ENCODE peak calls at places on chromosomes 6 and 20, in seven cellular contexts. G, V, C, R, A, E and Q are unnamed samples.

GRCh38 chr6:160060920-160061447 is 60.6 kb upstream of the SLC22A1 start:
- DNase-seq in G (no peak), V (no peak), R (no peak), E (no peak), A (no peak), C (no peak), Q (no peak)

GRCh38 chr20:51341581-51341980 is 200.9 kb downstream of the NFATC2 start:
- DNase-seq in R (no peak), E (no peak), V (no peak), A (no peak), C (peak; percentile 45), G (no peak), Q (no peak)

GRCh38 chr6:141395443-141396008 is 737.2 kb upstream of the GJE1 start:
- DNase-seq in G (no peak), C (no peak), A (no peak), R (no peak), V (no peak), E (no peak), Q (no peak)

GRCh38 chr6:149212202-149212601 is 105.3 kb upstream of the TAB2 start:
- DNase-seq in C (no peak), V (no peak), R (no peak), G (no peak), A (no peak), E (no peak), Q (no peak)

GRCh38 chr20:8089668-8090067 is 42.4 kb upstream of the PLCB1 start:
- DNase-seq in R (no peak), C (no peak), G (no peak), E (no peak), A (no peak), V (no peak), Q (no peak)

GRCh38 chr6:10901751-10902150 is 14.9 kb downstream of the SYCP2L start:
- DNase-seq in C (no peak), G (no peak), E (no peak), A (no peak), R (peak; percentile 23), V (no peak), Q (no peak)

GRCh38 chr6:168366473-168366872 is 46.9 kb upstream of the DACT2 start:
- DNase-seq in E (no peak), C (peak; percentile 22), G (no peak), V (no peak), A (no peak), R (no peak), Q (no peak)

GRCh38 chr6:144335914-144336313 is 50.8 kb downstream of the UTRN start:
- DNase-seq in E (no peak), A (no peak), C (no peak), R (peak; percentile 42), V (peak; percentile 55), G (no peak), Q (no peak)

GRCh38 chr6:116152620-116153019 is 26.7 kb upstream of the COL10A1 start:
- DNase-seq in E (no peak), V (no peak), G (no peak), C (no peak), R (no peak), A (no peak), Q (no peak)

GRCh38 chr6:75893058-75893775 is 144.2 kb downstream of the MYO6 start:
- DNase-seq in C (no peak), A (peak; percentile 57), E (no peak), V (no peak), G (no peak), R (no peak), Q (no peak)

GRCh38 chr6:1279065-1279464 is 32.8 kb upstream of the FOXQ1 start:
- DNase-seq in V (no peak), G (no peak), A (no peak), R (no peak), E (no peak), C (no peak), Q (no peak)

GRCh38 chr6:31541059-31541657 is 645 bp downstream of the DDX39B start:
- DNase-seq in C (no peak), V (peak; percentile 55), G (no peak), E (no peak), A (peak; percentile 40), R (peak; percentile 67), Q (peak; percentile 64)

GRCh38 chr6:10720229-10720959 is 2.5 kb upstream of the TMEM14C start:
- DNase-seq in V (peak; percentile 43), A (no peak), E (peak; percentile 36), R (peak; percentile 58), C (peak; percentile 61), G (no peak), Q (no peak)

GRCh38 chr20:45484676-45485075 is 15.1 kb downstream of the WFDC2 start:
- DNase-seq in V (peak; percentile 34), E (no peak), C (no peak), G (no peak), R (no peak), A (no peak), Q (no peak)

GRCh38 chr20:2795451-2795850 is 5.0 kb downstream of the CPXM1 start:
- DNase-seq in R (no peak), C (no peak), E (no peak), V (no peak), A (no peak), G (no peak), Q (no peak)

GRCh38 chr6:155419161-155419560 is 36.5 kb downstream of the NOX3 start:
- DNase-seq in A (no peak), V (no peak), R (no peak), G (no peak), C (no peak), E (no peak), Q (no peak)

GRCh38 chr6:82701341-82701740 is 337.7 kb downstream of the TPBG start:
- DNase-seq in V (no peak), R (no peak), G (no peak), E (no peak), C (no peak), A (no peak), Q (no peak)

GRCh38 chr6:123064038-123064437 is 68.0 kb downstream of the CLVS2 start:
- DNase-seq in G (no peak), A (no peak), R (no peak), C (no peak), E (no peak), V (no peak), Q (no peak)

GRCh38 chr6:149266659-149267058 is 50.9 kb upstream of the TAB2 start:
- DNase-seq in E (no peak), A (no peak), V (no peak), R (no peak), C (no peak), G (no peak), Q (no peak)

GRCh38 chr6:134510920-134511319 is 193.0 kb upstream of the SGK1 start:
- DNase-seq in E (no peak), V (no peak), A (no peak), G (no peak), R (peak; percentile 53), C (no peak), Q (no peak)

GRCh38 chr20:37575884-37576283 is 48.2 kb upstream of the BLCAP start:
- DNase-seq in A (no peak), G (no peak), V (no peak), R (no peak), E (no peak), C (peak; percentile 11), Q (no peak)

GRCh38 chr20:51014797-51015722 is 7.8 kb downstream of the KCNG1 start:
- DNase-seq in A (peak; percentile 59), V (peak; percentile 61), E (peak; percentile 35), R (no peak), G (no peak), C (no peak), Q (no peak)

GRCh38 chr6:10174056-10174455 is 240.8 kb downstream of the TFAP2A start:
- DNase-seq in G (no peak), V (no peak), R (no peak), E (no peak), A (no peak), C (no peak), Q (no peak)

GRCh38 chr6:90295854-90296345 is 743 bp downstream of the BACH2 start:
- DNase-seq in A (peak; percentile 45), E (peak; percentile 59), R (peak; percentile 45), C (peak; percentile 88), G (peak; percentile 52), V (peak; percentile 67), Q (peak; percentile 93)

GRCh38 chr6:72272958-72273357 is 348.9 kb upstream of the KCNQ5 start:
- DNase-seq in E (no peak), G (no peak), C (no peak), A (no peak), V (no peak), R (no peak), Q (no peak)

DNA sequence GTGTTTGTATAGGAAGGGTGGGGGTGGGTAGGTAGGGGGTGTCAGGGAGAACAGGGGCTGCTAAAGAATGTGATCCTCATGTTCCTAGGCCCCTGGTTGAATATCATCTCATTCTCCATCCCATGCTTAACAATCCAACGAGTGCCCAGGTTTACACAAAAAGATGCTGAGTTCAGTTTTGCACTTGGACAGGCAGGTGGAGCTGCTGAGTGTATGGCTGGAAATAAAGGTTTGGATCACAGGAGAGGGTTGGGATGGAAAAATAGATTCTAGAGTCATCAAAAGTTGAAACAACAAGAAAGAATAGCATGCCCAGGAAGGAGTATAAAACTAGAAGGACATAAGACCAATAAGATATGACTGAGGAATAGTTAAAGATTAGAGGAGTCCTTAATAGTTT is 14.2 kb downstream of the CHD6 start:
- DNase-seq in C (no peak), A (no peak), R (no peak), E (no peak), V (no peak), G (no peak), Q (no peak)
- TF ChIP-seq CTCF in C (no peak), A (peak; percentile 8), R (no peak), E (no peak), V (no peak), G (no peak), Q (no peak)

GRCh38 chr20:47360489-47361267 is 4.2 kb upstream of the ZMYND8 start:
- DNase-seq in V (peak; percentile 77), A (peak; percentile 94), G (peak; percentile 90), R (peak; percentile 85), E (peak; percentile 86), C (peak; percentile 96), Q (peak; percentile 79)
- H3K4me3 ChIP-seq in V (no peak overlapping the region), A (no peak overlapping the region), G (no peak overlapping the region), R (no peak overlapping the region), E (no peak overlapping the region), C (peak overlapping the region; percentile 13), Q (no peak overlapping the region)

GRCh38 chr6:44002591-44003344 is 124.5 kb downstream of the MRPL14 start:
- DNase-seq in E (peak; percentile 63), C (no peak), G (peak; percentile 69), R (peak; percentile 50), V (peak; percentile 70), A (peak; percentile 76), Q (no peak)

GRCh38 chr6:43999628-44000027 is 127.6 kb downstream of the MRPL14 start:
- DNase-seq in G (peak; percentile 20), V (no peak), C (peak; percentile 33), A (no peak), R (no peak), E (no peak), Q (no peak)

GRCh38 chr6:44000164-44000842 is 126.9 kb downstream of the MRPL14 start:
- DNase-seq in E (no peak), C (no peak), A (no peak), V (peak; percentile 60), G (no peak), R (peak; percentile 89), Q (no peak)

GRCh38 chr6:44002071-44002590 is 125.1 kb downstream of the MRPL14 start:
- DNase-seq in V (no peak), C (no peak), R (peak; percentile 52), A (peak; percentile 74), E (no peak), G (no peak), Q (no peak)

GRCh38 chr6:44001318-44001868 is 125.9 kb downstream of the MRPL14 start:
- DNase-seq in V (no peak), C (no peak), E (no peak), A (peak; percentile 57), R (peak; percentile 76), G (no peak), Q (no peak)
- TF ChIP-seq POLR2A in V (no peak), C (no peak), E (no peak), A (no peak), R (no peak), G (no peak), Q (no peak)

GRCh38 chr20:15842872-15843271 is 730.4 kb downstream of the KIF16B start:
- DNase-seq in G (no peak), C (no peak), R (no peak), E (no peak), A (no peak), V (no peak), Q (no peak)
- TF ChIP-seq CTCF in G (no peak), C (no peak), R (no peak), E (no peak), A (no peak), V (no peak), Q (no peak)